ENCODE peak calls at places on chromosome 14, in six cellular contexts. Q, K, W, C, E and J are unnamed samples.

GRCh38 chr14:34733245-34733644 is 18.9 kb upstream of the CFL2 start:
- DNase-seq in C (no peak), K (no peak), W (peak; percentile 38), E (no peak), Q (no peak), J (no peak)

GRCh38 chr14:91291786-91292405 is 47.4 kb upstream of the GPR68 start:
- DNase-seq in K (no peak), W (no peak), Q (no peak), C (no peak), E (no peak), J (no peak)

GRCh38 chr14:100170880-100171279 is 11.4 kb upstream of the DEGS2 start:
- DNase-seq in Q (no peak), E (no peak), W (no peak), K (no peak), C (no peak), J (no peak)

GRCh38 chr14:36513012-36513420 is 7.0 kb downstream of the NKX2-1 start:
- DNase-seq in K (no peak), Q (no peak), C (no peak), W (no peak), E (no peak), J (no peak)

GRCh38 chr14:47722929-47723693 is 47.7 kb upstream of the MDGA2 start:
- DNase-seq in E (no peak), C (no peak), K (no peak), W (no peak), Q (no peak), J (no peak)

GRCh38 chr14:92135269-92135668 is 13.5 kb downstream of the CPSF2 start:
- DNase-seq in K (no peak), E (no peak), C (peak; percentile 26), W (peak; percentile 35), Q (no peak), J (no peak)

GRCh38 chr14:100159107-100159864 is at the start of gene DEGS2:
- DNase-seq in E (peak; percentile 58), K (peak; percentile 53), C (no peak), Q (no peak), W (no peak), J (peak; percentile 74)

GRCh38 chr14:96267336-96267735 is 11.3 kb downstream of the BDKRB1 start:
- DNase-seq in C (peak; percentile 79), E (no peak), W (no peak), K (no peak), Q (peak; percentile 53), J (no peak)

GRCh38 chr14:100341301-100342031 is 18.3 kb downstream of the SLC25A47 start:
- DNase-seq in E (no peak), W (no peak), Q (peak; percentile 87), K (no peak), C (no peak), J (peak; percentile 38)

GRCh38 chr14:37594916-37595808 is at the start of the genes FOXA1 and TTC6:
- DNase-seq in K (peak; percentile 45), Q (no peak), E (no peak), C (peak; percentile 66), W (peak; percentile 31), J (no peak)

GRCh38 chr14:100804558-100805309 is 21.2 kb upstream of the MEG3 start:
- DNase-seq in Q (no peak), C (no peak), E (no peak), K (no peak), W (no peak), J (no peak)

GRCh38 chr14:104187931-104188726 is 49.7 kb downstream of the KIF26A start:
- DNase-seq in W (no peak), C (no peak), E (no peak), K (no peak), Q (no peak), J (no peak)

GRCh38 chr14:70671652-70672327 is 30.1 kb downstream of the TTC9 start:
- DNase-seq in K (no peak), E (no peak), W (no peak), C (no peak), Q (no peak), J (no peak)

GRCh38 chr14:85471744-85472143 is 58.2 kb upstream of the FLRT2 start:
- DNase-seq in Q (peak; percentile 99), W (no peak), E (no peak), C (peak; percentile 21), K (no peak), J (no peak)

GRCh38 chr14:67187210-67187609 is 2.0 kb upstream of the GARIN2 start:
- DNase-seq in C (peak; percentile 60), W (peak; percentile 83), Q (peak; percentile 45), E (no peak), K (peak; percentile 21), J (no peak)

GRCh38 chr14:104246401-104247335 is 108.3 kb downstream of the KIF26A start:
- DNase-seq in K (no peak), C (no peak), W (no peak), E (no peak), Q (no peak), J (no peak)

GRCh38 chr14:62689741-62690140 is 355.5 kb downstream of the KCNH5 start:
- DNase-seq in Q (no peak), C (no peak), E (no peak), K (no peak), W (no peak), J (no peak)

GRCh38 chr14:59360923-59361794 is 104.0 kb downstream of the GPR135 start:
- DNase-seq in W (peak; percentile 86), C (peak; percentile 12), K (no peak), E (no peak), Q (peak; percentile 85), J (no peak)

GRCh38 chr14:91317381-91318313 is 73.1 kb upstream of the GPR68 start:
- DNase-seq in K (no peak), W (no peak), Q (no peak), C (peak; percentile 76), E (peak; percentile 79), J (peak; percentile 90)

GRCh38 chr14:41418851-41419250 is 187.8 kb upstream of the LRFN5 start:
- DNase-seq in W (no peak), E (no peak), C (no peak), K (no peak), Q (no peak), J (no peak)

GRCh38 chr14:30754778-30755177 is 119.6 kb upstream of the COCH start:
- DNase-seq in W (no peak), C (no peak), K (no peak), E (no peak), Q (no peak), J (no peak)

GRCh38 chr14:88866305-88866704 is 41.9 kb downstream of the TTC8 start:
- DNase-seq in K (no peak), E (no peak), Q (peak; percentile 27), W (no peak), C (no peak), J (no peak)

GRCh38 chr14:58637040-58637390 is 747 bp upstream of the DACT1 start:
- DNase-seq in W (no peak), K (no peak), Q (peak; percentile 96), C (peak; percentile 71), E (peak; percentile 20), J (peak; percentile 56)

GRCh38 chr14:59482471-59483331 is 1.5 kb downstream of the L3HYPDH start:
- DNase-seq in Q (peak; percentile 90), K (no peak), C (peak; percentile 37), E (no peak), W (peak; percentile 60), J (no peak)

GRCh38 chr14:22513066-22513812 is 75.8 kb downstream of the DAD1 start:
- DNase-seq in K (no peak), Q (no peak), W (no peak), E (no peak), C (no peak), J (no peak)

GRCh38 chr14:38716871-38717270 is 386.2 kb downstream of the SEC23A start:
- DNase-seq in C (peak; percentile 33), K (no peak), E (no peak), W (no peak), Q (no peak), J (no peak)

GRCh38 chr14:20973501-20973900 is 16.3 kb upstream of the METTL17 start:
- DNase-seq in Q (no peak), K (no peak), W (no peak), E (no peak), C (no peak), J (no peak)

GRCh38 chr14:99266181-99267178 is 5.5 kb downstream of the BCL11B start:
- DNase-seq in W (peak; percentile 45), C (peak; percentile 90), E (peak; percentile 92), Q (peak; percentile 66), K (peak; percentile 74), J (peak; percentile 92)

GRCh38 chr14:105065280-105066228 is at the start of gene GPR132:
- DNase-seq in E (peak; percentile 88), K (no peak), W (no peak), Q (no peak), C (no peak), J (peak; percentile 88)